ENCODE peak calls at places on chromosomes 3 and 15, in four cellular contexts. G, M, C and Z are unnamed samples.

GRCh38 chr3:123285066-123285465 is 83.3 kb downstream of the SEC22A start:
- DNase-seq in G (no peak), M (no peak), C (no peak), Z (no peak)

GRCh38 chr3:165056510-165056909 is 21.8 kb downstream of the SI start:
- DNase-seq in G (no peak), M (no peak), C (no peak), Z (peak; percentile 2)

GRCh38 chr3:113193298-113193697 is 18.1 kb upstream of the BOC start:
- DNase-seq in G (no peak), M (no peak), C (no peak), Z (no peak)

GRCh38 chr3:154244644-154245043 is 79.6 kb downstream of the DHX36 start:
- DNase-seq in G (no peak), M (no peak), C (no peak), Z (no peak)

GRCh38 chr15:78995921-78996780 is 51.3 kb upstream of the CTSH start:
- DNase-seq in G (no peak), M (no peak), C (no peak), Z (no peak)

GRCh38 chr15:96355561-96356129 is 25.1 kb downstream of the NR2F2 start:
- DNase-seq in G (no peak), M (no peak), C (no peak), Z (peak; percentile 6)

GRCh38 chr15:94584833-94585244 is 353.5 kb downstream of the MCTP2 start:
- DNase-seq in G (no peak), M (peak; percentile 36), C (peak; percentile 7), Z (no peak)

GRCh38 chr3:8371085-8371551 is 130.5 kb upstream of the LMCD1 start:
- DNase-seq in G (no peak), M (no peak), C (no peak), Z (no peak)

GRCh38 chr3:187679638-187680396 is 9.6 kb upstream of the SST start:
- DNase-seq in G (peak; percentile 73), M (no peak), C (peak; percentile 74), Z (peak; percentile 94)

GRCh38 chr15:88029696-88030095 is 226.8 kb downstream of the NTRK3 start:
- DNase-seq in G (no peak), M (no peak), C (no peak), Z (no peak)

GRCh38 chr3:107938128-107938527 is 152.7 kb downstream of the CD47 start:
- DNase-seq in G (peak; percentile 4), M (no peak), C (peak; percentile 5), Z (peak; percentile 72)

GRCh38 chr15:79154491-79155182 is 64.1 kb upstream of the RASGRF1 start:
- DNase-seq in G (no peak), M (no peak), C (no peak), Z (peak; percentile 74)

GRCh38 chr15:65372787-65373067 is 5.1 kb downstream of the IGDCC3 start:
- DNase-seq in G (no peak), M (no peak), C (no peak), Z (no peak)

GRCh38 chr15:68637755-68638405 is 59.1 kb downstream of the CORO2B start:
- DNase-seq in G (no peak), M (no peak), C (no peak), Z (no peak)

GRCh38 chr15:66803182-66803729 is 101.2 kb downstream of the SMAD6 start:
- DNase-seq in G (peak; percentile 84), M (no peak), C (peak; percentile 94), Z (peak; percentile 68)

GRCh38 chr3:36907911-36908646 is 36.8 kb downstream of the TRANK1 start:
- DNase-seq in G (peak; percentile 25), M (peak; percentile 24), C (peak; percentile 49), Z (peak; percentile 18)
- H2AFZ ChIP-seq in G (peak overlapping the region; percentile 92), M (peak overlapping the region; percentile 86), C (peak overlapping the region; percentile 91), Z (no peak overlapping the region)

GRCh38 chr3:193174137-193174536 is 66.9 kb upstream of the PLAAT1 start:
- DNase-seq in G (no peak), M (no peak), C (peak; percentile 1), Z (no peak)
- TF ChIP-seq JUNB in G (no peak), M (no peak), C (no peak), Z (no peak)

GRCh38 chr3:62318365-62318751 is 55.0 kb downstream of the FEZF2 start:
- DNase-seq in G (no peak), M (no peak), C (no peak), Z (no peak)
- H2AFZ ChIP-seq in G (no peak overlapping the region), M (no peak overlapping the region), C (no peak overlapping the region), Z (peak overlapping the region; percentile 48)

DNA sequence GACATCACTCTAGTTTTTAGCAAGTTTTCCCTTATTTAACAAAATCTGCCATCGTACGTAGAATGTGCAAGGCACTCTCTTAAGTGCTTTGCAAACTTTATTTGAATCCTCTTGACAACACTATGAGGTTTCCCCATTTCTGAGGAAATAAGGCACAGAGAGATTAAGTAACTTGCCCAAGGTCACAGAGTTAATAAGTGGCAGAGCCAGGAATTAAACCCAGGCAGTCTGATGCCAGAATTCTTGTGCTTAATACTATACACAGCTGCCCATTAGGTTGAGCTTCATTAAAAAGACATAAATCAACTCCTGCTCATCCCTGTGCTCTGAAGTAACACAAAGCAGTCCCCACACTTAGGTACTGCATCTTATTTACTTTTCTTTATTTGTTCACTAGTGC is 138.5 kb upstream of the TPM1 start:
- DNase-seq in G (no peak), M (no peak), C (no peak), Z (no peak)
- TF ChIP-seq JUNB in G (no peak), M (no peak), C (no peak), Z (no peak)

GRCh38 chr3:72593881-72594397 is 254.3 kb downstream of the SHQ1 start:
- DNase-seq in G (no peak), M (no peak), C (no peak), Z (no peak)
- H2AFZ ChIP-seq in G (no peak overlapping the region), M (no peak overlapping the region), C (peak overlapping the region; percentile 8), Z (no peak overlapping the region)